ENCODE peak calls at places on chromosomes 6 and 20, in eight cellular contexts. K is CD8-positive, alpha-beta T cell; N is ascending aorta; X is psoas muscle; S is A549; C is tibial nerve; E is tibial artery; D is Peyer's patch. U is an unnamed sample. For H3K4me1, the result is how much of the 10 kb centered on the place peaks cover.

GRCh38 chr6:40888456-40888990 is 150.5 kb downstream of the UNC5CL start:
- DNase-seq in C (no peak), S (no peak), D (no peak), E (no peak), X (no peak), N (no peak), K (no peak), U (no peak)

GRCh38 chr20:49669601-49670189 is 44.0 kb downstream of the B4GALT5 start:
- DNase-seq in E (no peak), C (no peak), K (no peak), D (no peak), N (no peak), X (no peak), S (no peak), U (no peak)

GRCh38 chr20:17854307-17854903 is 114.2 kb downstream of the SNX5 start:
- DNase-seq in S (peak), N (no peak), K (no peak), D (no peak), C (no peak), X (peak), E (no peak), U (peak)

GRCh38 chr6:6885521-6886088 is 222.2 kb upstream of the RREB1 start:
- DNase-seq in C (peak), N (peak), K (no peak), E (peak), S (no peak), D (no peak), X (peak), U (no peak)

GRCh38 chr6:75524322-75524972 is 30.8 kb upstream of the FILIP1 start:
- DNase-seq in X (no peak), D (no peak), S (peak), C (no peak), E (no peak), N (no peak), K (no peak), U (no peak)

GRCh38 chr6:110180228-110181008 is at the start of gene CDC40:
- DNase-seq in D (peak), K (peak), S (peak), C (peak), E (peak), N (peak), X (peak), U (peak)

GRCh38 chr20:10448270-10449156 is 13.4 kb downstream of the SLX4IP start:
- DNase-seq in X (no peak), S (no peak), N (no peak), D (no peak), K (no peak), E (no peak), C (no peak), U (no peak)

GRCh38 chr6:48085131-48085741 is 25.8 kb downstream of the PTCHD4 start:
- DNase-seq in X (no peak), N (no peak), C (no peak), D (no peak), K (no peak), E (no peak), S (no peak), U (no peak)

GRCh38 chr20:58251979-58252591 is 23.6 kb upstream of the ANKRD60 start:
- DNase-seq in C (no peak), K (no peak), N (no peak), D (no peak), S (peak), E (no peak), X (no peak), U (no peak)

GRCh38 chr6:27630727-27631613 is 158.1 kb upstream of the ZNF184 start:
- DNase-seq in S (peak), K (no peak), E (no peak), C (no peak), N (no peak), X (no peak), D (no peak), U (peak)

DNA sequence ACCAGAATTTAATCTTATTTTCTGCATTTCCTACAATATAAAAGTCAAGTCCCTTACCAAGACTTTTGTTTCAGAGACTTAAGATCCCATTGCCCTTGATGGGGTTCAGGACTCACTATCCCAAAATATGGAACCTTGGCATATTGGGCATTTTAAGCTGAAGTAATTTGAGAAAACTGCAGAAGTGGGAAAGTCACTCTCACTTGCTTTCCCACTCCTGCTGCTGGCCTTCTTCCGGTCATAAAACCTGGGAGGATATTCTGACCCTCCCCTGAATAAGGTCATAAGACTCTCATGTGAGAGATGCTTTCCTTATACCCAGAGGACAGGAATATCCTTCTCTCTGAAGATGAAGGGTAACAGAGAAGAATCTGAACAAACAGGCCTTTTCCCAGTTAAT is 92.8 kb upstream of the IFNGR1 start:
- DNase-seq in S (no peak), X (no peak), N (no peak), K (no peak), C (no peak), E (no peak), D (no peak), U (no peak)
- H3K4me3 ChIP-seq in S (no peak), X (no peak), N (no peak), K (no peak), C (no peak), E (no peak), D (no peak), U (no peak)

DNA sequence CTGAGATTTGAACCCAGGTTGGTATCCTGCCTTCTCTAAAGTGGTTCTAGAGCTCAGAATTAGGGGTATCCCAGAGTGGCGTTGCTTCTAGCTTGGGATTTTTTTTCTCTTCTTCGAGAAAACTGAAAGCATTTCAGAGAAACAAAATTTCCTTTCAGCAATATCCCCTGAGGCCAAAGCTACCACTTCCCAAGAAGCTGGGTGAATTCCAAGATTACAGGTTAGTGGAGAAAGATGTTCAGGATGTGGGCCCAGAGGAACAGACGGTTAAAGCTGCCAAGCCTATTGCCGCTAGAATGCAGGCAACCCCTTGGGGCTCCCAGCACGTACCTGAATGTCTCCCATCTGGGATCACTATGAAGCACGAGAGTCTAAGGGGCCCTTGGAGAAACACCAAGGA is 134.1 kb downstream of the FOXO3 start:
- DNase-seq in S (no peak), K (no peak), E (no peak), C (no peak), D (no peak), N (peak), X (no peak), U (no peak)
- H3K4me1 ChIP-seq in S (under half), K (under half), E (under half), C (under half), D (under half), N (under half), X (under half), U (under half)

GRCh38 chr6:69279805-69280204 is 517.0 kb downstream of the LMBRD1 start:
- DNase-seq in D (no peak), K (no peak), X (no peak), C (no peak), S (no peak), N (no peak), E (no peak), U (no peak)
- H3K4me3 ChIP-seq in D (no peak), K (no peak), X (no peak), C (no peak), S (no peak), N (no peak), E (no peak), U (no peak)

GRCh38 chr20:5172167-5172586 is 45.4 kb downstream of the CDS2 start:
- DNase-seq in X (no peak), C (no peak), E (no peak), N (no peak), S (no peak), D (no peak), K (no peak), U (no peak)

GRCh38 chr20:5170341-5170740 is 43.5 kb downstream of the CDS2 start:
- DNase-seq in S (no peak), K (no peak), E (no peak), C (no peak), X (no peak), N (no peak), D (no peak), U (no peak)

GRCh38 chr20:5171074-5171789 is 44.4 kb downstream of the CDS2 start:
- DNase-seq in N (no peak), X (no peak), K (no peak), D (no peak), C (no peak), S (no peak), E (no peak), U (peak)

GRCh38 chr20:5171790-5172164 is 45.0 kb downstream of the CDS2 start:
- DNase-seq in E (no peak), D (no peak), S (no peak), C (no peak), X (no peak), K (no peak), N (no peak), U (no peak)

GRCh38 chr20:5168582-5169396 is 42.0 kb downstream of the CDS2 start:
- DNase-seq in X (no peak), S (no peak), K (no peak), N (peak), E (no peak), D (peak), C (no peak), U (peak)
- H3K4me1 ChIP-seq in X (half or more), S (under half), K (under half), N (half or more), E (under half), D (under half), C (under half), U (under half)

DNA sequence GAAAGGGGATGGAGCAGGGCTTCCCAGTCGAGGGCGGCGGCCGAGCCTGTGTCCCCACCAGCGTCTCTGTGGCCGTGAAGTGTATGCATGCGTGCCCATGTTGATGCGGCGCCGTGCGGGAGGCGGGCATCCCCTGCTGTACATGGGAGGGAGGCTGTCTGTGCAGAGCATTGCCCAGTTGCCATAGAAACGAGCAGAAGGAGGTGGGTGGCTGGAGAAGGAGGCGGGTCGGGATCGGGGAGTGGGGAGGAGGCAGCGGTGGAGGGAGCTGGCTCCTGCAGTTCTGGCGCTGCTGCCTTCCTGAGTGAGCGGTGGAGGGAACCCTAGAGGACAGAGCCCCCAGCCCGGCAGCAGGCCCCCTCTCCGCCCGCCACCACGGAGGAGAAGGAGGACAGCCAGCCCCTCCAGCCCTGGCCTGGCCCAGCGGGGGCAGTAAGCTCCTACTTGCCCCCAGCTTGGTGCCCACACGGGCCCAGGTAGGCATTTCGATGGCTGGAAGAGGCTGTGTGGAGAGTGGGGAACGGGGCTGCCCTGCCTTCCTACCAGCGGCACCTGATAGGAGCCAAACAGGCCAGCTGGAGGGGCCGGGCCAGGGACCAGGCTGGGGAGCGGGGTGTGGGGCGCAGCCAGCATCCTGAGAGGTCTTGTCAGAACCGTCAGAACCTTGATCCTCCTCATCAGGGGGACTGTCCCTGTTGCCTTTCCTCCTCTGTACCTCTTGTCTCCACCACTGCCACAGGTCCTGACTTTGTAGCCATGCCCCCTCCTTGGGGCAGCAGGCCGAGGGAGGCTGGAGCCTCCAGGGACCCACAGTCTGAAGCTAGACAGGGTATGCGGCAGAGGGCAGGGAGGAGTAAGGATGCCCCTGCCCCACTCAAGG is 41.3 kb downstream of the SPDEF start:
- DNase-seq in X (peak), E (no peak), S (no peak), N (no peak), K (no peak), D (no peak), C (no peak), U (peak)
- H3K4me3 ChIP-seq in X (peak), E (no peak), S (no peak), N (no peak), K (no peak), D (no peak), C (peak), U (no peak)

DNA sequence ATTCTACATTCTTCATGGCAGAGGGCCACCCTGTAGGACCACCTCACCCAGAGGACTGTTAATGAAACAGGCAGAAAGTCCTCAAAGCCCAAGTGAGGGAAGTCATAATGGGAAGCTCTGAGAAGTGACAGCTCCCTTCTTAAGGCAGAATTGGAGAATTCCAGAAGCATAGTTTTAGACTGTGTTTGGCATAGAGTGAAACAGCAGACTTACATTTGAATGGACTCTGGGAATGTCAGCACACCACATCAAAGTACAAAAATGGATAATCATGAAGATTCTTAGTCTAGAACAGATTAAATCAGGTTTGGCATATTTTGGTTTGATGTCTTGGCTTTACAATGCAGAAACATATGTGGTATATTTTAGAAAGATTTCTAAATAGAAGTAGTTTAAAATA is 17.9 kb downstream of the SH3BGRL2 start:
- DNase-seq in X (no peak), N (no peak), S (no peak), E (no peak), D (no peak), K (no peak), C (no peak), U (no peak)
- H3K4me1 ChIP-seq in X (under half), N (under half), S (under half), E (under half), D (under half), K (under half), C (under half), U (under half)

DNA sequence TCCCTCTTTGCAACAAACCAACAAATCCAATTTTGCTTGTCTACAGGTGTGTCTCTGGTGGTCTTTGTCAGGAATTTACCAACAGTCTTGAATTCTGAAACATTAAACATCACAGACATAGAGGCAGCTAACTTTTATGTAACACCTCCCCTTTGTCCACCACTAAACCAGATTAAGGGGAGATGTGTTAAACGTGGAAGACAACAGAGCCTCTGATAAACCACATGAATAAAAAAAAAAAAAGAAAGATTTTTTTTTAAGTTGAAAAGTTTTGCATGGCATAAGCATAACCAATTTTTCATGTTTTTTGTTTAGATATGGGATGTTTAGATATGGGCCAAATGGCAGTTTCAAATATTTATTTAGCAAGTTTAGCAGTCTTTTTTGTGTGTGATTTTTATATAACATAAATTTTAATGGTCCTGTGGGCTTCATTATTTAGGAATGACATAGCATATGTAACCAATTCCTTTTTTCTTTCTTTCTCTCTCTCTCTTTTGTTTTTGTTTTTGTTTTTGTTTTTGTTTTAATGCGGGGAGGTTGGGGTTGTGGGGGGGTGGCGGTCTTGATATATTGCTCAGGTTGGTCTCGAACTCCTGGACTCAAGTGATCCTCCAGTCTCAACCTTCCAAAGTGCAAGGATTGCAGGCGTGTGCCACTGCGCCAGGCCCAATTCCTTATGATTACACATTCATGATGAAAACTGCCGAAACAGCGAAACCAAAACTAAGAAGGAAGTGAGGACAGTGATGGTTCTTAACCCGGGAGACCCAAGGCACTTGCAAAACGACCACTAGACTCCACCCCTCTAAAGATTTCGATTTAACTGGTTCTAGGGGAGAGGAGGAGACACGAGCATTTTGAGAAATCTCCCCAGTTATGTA is 60.5 kb upstream of the BTN3A2 start:
- DNase-seq in E (no peak), X (peak), D (no peak), N (no peak), S (no peak), C (no peak), K (peak), U (peak)
- H3K4me3 ChIP-seq in E (peak), X (peak), D (peak), N (peak), S (peak), C (peak), K (peak), U (peak)

DNA sequence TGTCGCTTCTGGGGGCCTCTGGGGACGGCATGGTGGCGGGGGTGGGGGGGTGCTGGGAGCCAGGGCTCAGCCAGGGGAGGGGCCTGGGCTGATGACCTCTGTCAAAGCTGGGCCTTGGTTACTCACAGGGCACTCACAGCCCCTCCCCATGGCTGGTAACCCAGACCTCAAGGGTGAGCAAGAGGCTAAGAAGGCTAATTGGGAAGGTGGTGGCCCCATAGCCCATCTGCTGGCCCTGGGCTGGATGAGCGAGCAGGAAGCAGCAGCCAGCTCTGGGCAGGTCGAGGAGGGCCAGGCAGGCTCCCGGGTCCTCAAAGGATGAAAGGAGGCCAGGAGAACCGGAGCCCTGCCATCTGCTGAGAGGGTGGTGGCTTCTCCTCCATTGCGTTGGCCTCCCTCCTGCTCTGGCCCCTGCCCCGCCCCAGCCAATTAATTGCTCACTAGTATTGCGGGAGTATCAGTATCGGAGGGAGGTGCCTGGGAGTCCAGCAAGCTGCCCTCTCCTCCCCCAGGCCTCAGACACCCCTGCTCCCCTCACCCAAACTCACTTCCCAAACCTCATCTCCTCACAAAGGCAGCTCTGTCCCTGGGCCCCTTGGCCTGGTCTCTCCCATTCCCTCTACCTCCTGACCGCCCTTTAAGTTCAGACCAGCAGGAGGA is 1.0 kb upstream of the CDSN start:
- DNase-seq in S (no peak), D (no peak), N (no peak), K (no peak), E (no peak), X (no peak), C (no peak), U (no peak)
- H3K4me1 ChIP-seq in S (under half), D (under half), N (under half), K (under half), E (under half), X (under half), C (under half), U (under half)

GRCh38 chr6:34142599-34142998 is 3.3 kb downstream of the GRM4 start:
- DNase-seq in K (no peak), N (no peak), C (no peak), D (no peak), S (no peak), X (peak), E (no peak), U (no peak)
- H3K4me3 ChIP-seq in K (no peak), N (no peak), C (no peak), D (no peak), S (no peak), X (no peak), E (no peak), U (no peak)

U was measured in ovary.